ENCODE peak calls at places on chromosomes 7 and 10, in five cellular contexts. A is IMR-90, L is A549, O is K562, I is GM12878. Q is an unnamed sample.

GRCh38 chr7:88041583-88041982 is 107.5 kb downstream of the ADAM22 start:
- DNase-seq in O (no peak), L (no peak), A (no peak), I (no peak), Q (no peak)

GRCh38 chr7:136139392-136139791 is 162.2 kb upstream of the MTPN start:
- DNase-seq in L (no peak), O (no peak), A (no peak), I (no peak), Q (no peak)

GRCh38 chr7:84100866-84101265 is 93.7 kb downstream of the SEMA3A start:
- DNase-seq in A (peak; percentile 69), O (no peak), L (peak; percentile 69), I (no peak), Q (no peak)

GRCh38 chr7:74418076-74418475 is 35.6 kb upstream of the GTF2IRD1 start:
- DNase-seq in L (no peak), A (no peak), I (no peak), O (no peak), Q (no peak)

GRCh38 chr7:29445736-29446135 is 117.9 kb upstream of the PRR15 start:
- DNase-seq in I (no peak), A (no peak), O (no peak), L (no peak), Q (no peak)

GRCh38 chr7:101465131-101465530 is 102.5 kb downstream of the COL26A1 start:
- DNase-seq in I (no peak), L (no peak), O (no peak), A (no peak), Q (no peak)

GRCh38 chr10:5291501-5292195 is 73.1 kb upstream of the UCN3 start:
- DNase-seq in A (peak; percentile 79), I (no peak), L (peak; percentile 97), O (peak; percentile 63), Q (peak; percentile 38)

GRCh38 chr7:132154248-132154647 is 422.0 kb downstream of the PLXNA4 start:
- DNase-seq in I (no peak), A (no peak), O (no peak), L (no peak), Q (no peak)

GRCh38 chr10:62464308-62464707 is 90.1 kb downstream of the ZNF365 start:
- DNase-seq in L (no peak), O (no peak), A (peak; percentile 23), I (no peak), Q (no peak)

GRCh38 chr7:69932034-69932628 is 333.9 kb downstream of the AUTS2 start:
- DNase-seq in I (no peak), L (peak; percentile 35), O (no peak), A (peak; percentile 4), Q (no peak)

GRCh38 chr7:148382585-148382984 is 208.0 kb upstream of the C7orf33 start:
- DNase-seq in I (no peak), A (no peak), O (no peak), L (no peak), Q (no peak)

GRCh38 chr7:157496426-157497275 is 159.8 kb downstream of the DNAJB6 start:
- DNase-seq in I (no peak), O (no peak), L (no peak), A (no peak), Q (no peak)

DNA sequence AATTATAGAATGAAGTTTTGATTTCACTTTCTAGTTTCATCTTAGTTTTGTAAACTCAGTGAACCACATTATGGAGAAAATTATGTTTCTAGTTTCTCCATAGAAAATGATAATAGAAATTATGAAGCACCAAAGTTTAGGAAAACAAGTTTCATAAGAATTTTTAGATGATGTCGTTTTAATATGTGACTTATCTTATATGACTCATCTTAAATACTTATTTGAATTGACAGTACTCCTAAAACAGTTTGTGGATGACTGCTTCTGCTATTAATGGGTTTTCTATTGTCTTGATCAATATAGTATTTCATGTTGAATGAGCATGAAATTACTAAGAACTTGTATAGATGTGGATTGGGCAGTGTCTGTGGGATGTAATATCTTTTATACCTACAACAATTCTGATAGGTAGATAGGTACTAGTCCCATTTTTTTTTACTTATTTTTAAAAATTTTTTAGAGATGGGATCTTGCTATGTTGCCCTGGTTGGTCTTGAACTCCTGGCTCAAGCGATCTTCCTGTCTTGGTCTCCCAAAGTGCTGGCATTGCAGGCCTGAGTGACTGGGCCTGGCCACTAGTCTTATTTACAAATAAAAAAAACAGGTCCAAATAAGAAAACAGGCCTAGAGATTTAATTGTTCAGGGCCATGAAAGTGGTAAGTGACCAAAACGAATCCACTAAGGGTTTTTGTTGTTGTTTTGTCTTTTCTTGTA is 3.7 kb downstream of the HBP1 start:
- DNase-seq in O (no peak), L (no peak), A (no peak), I (no peak), Q (no peak)
- H3K4me1 ChIP-seq in O (peaks cover 16% of the 10 kb centered on the region), L (peaks cover 16% of the 10 kb centered on the region), A (peaks cover 3% of the 10 kb centered on the region), I (peaks cover 26% of the 10 kb centered on the region), Q (peaks cover 7% of the 10 kb centered on the region)

GRCh38 chr10:43204943-43205671 is 61.8 kb downstream of the RASGEF1A start:
- DNase-seq in O (peak; percentile 69), A (peak; percentile 48), L (peak; percentile 81), I (peak; percentile 11), Q (peak; percentile 38)

GRCh38 chr10:43204394-43204942 is 62.4 kb downstream of the RASGEF1A start:
- DNase-seq in A (no peak), O (no peak), I (no peak), L (no peak), Q (no peak)

GRCh38 chr10:43206391-43207235 is 60.3 kb downstream of the RASGEF1A start:
- DNase-seq in A (no peak), O (no peak), I (no peak), L (no peak), Q (no peak)

GRCh38 chr10:43203491-43204393 is 63.1 kb downstream of the RASGEF1A start:
- DNase-seq in O (peak; percentile 92), I (no peak), L (peak; percentile 43), A (no peak), Q (no peak)

GRCh38 chr10:43205681-43206390 is 61.0 kb downstream of the RASGEF1A start:
- DNase-seq in A (no peak), I (no peak), L (no peak), O (no peak), Q (no peak)
- TF ChIP-seq BHLHE40 in A (no peak), I (no peak), L (no peak), O (no peak), Q (no peak)

GRCh38 chr10:11262210-11263038 is 244.8 kb downstream of the CELF2 start:
- DNase-seq in A (no peak), I (no peak), L (no peak), O (no peak), Q (no peak)

GRCh38 chr10:11265486-11265885 is 247.8 kb downstream of the CELF2 start:
- DNase-seq in O (no peak), A (no peak), L (no peak), I (no peak), Q (no peak)

GRCh38 chr10:11263039-11263345 is 245.3 kb downstream of the CELF2 start:
- DNase-seq in A (no peak), O (no peak), I (no peak), L (no peak), Q (no peak)

GRCh38 chr10:11263767-11264166 is 246.1 kb downstream of the CELF2 start:
- DNase-seq in L (no peak), I (no peak), A (no peak), O (no peak), Q (no peak)

DNA sequence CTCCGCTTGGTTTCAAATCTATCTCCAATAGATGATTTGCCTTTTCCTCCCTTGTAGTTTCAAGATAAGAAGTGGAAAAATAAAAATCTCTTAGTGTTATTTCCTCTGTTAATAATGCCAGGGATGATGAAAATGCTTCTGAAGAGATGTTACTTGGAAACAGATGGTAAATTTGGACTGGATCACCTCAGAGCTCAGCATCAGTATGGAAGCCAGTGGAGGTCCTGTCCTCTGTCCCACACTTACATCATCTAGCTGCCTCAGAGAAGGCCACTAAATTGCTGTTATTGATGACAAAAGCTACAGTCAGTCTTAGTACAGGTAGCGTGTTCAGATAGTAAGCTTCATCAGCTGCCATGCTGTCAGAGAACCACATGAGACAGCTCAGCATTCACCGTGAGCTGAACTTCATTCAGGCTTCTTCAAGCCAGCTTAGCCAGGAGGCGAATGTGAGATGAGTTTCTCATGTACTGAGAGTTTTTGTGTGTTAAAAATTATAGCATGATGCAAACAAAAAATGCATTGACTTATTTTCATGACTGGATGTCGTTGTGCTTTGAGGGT is 246.9 kb downstream of the CELF2 start:
- DNase-seq in I (no peak), L (no peak), O (no peak), A (no peak), Q (no peak)
- H3K4me1 ChIP-seq in I (peaks cover 65% of the 10 kb centered on the region), L (no peaks in the 10 kb centered on the region), O (no peaks in the 10 kb centered on the region), A (no peaks in the 10 kb centered on the region), Q (no peaks in the 10 kb centered on the region)

DNA sequence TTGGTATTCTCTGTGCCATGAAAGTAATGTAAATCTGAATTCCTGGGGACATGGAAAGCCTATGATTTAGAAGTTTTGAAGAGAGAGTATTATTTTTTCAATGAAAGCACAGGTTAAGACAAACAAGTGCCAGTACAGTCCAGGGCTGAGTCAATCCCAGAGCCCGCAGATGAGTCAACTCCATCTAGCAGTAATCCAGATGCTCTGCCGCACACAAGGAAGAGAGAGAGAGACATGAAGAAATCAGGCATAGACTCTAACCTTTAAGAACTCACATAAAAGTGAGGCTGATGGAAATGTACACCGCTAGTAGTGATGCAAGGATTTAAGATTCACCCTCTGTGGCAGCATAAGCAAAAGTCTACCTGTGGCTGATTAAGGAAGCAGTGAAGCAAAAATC is 651.6 kb downstream of the TNS3 start:
- DNase-seq in O (no peak), I (no peak), L (peak; percentile 73), A (peak; percentile 97), Q (no peak)
- TF ChIP-seq BHLHE40 in O (no peak), I (no peak), L (no peak), A (peak; percentile 53), Q (no peak)

GRCh38 chr10:12704488-12704887 is 297.0 kb downstream of the CCDC3 start:
- DNase-seq in A (no peak), O (no peak), L (no peak), I (no peak), Q (no peak)
- H3K4me1 ChIP-seq in A (peaks cover 39% of the 10 kb centered on the region), O (no peaks in the 10 kb centered on the region), L (peaks cover 75% of the 10 kb centered on the region), I (no peaks in the 10 kb centered on the region), Q (peaks cover 16% of the 10 kb centered on the region)

GRCh38 chr7:144515430-144515829 is 111.9 kb upstream of the NOBOX start:
- DNase-seq in L (no peak), A (no peak), O (no peak), I (no peak), Q (no peak)

GRCh38 chr7:144516729-144517128 is 113.2 kb upstream of the NOBOX start:
- DNase-seq in A (no peak), L (no peak), O (no peak), I (no peak), Q (no peak)

GRCh38 chr7:144517762-144518161 is 114.3 kb upstream of the NOBOX start:
- DNase-seq in A (no peak), O (no peak), I (no peak), L (no peak), Q (no peak)

GRCh38 chr7:144508702-144509101 is 105.2 kb upstream of the NOBOX start:
- DNase-seq in L (no peak), O (no peak), I (peak; percentile 45), A (no peak), Q (no peak)

GRCh38 chr7:144513332-144513731 is 109.8 kb upstream of the NOBOX start:
- DNase-seq in I (peak; percentile 11), O (no peak), A (no peak), L (peak; percentile 31), Q (no peak)
- TF ChIP-seq BHLHE40 in I (no peak), O (no peak), A (no peak), L (no peak), Q (no peak)

DNA sequence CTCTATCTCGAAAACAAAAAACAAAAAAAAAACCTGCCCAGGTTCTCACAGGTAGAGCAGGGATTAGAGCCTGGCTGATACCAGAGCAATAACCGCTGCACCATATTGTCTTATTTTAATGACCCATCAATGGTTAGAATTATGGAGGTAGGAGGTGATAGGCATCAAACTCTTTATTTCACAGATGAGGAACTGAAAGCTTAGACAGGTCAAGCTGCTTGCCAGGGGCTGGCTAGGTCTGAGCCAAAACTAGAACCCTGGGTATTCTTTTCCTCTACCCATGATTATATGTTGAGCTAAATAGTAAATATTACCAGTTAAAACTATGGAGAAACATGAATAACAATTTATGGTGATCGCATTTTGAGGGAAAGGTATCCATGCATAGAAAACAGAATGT is 2.0 kb upstream of the PPP1R3C start:
- DNase-seq in O (no peak), A (no peak), I (no peak), L (no peak), Q (no peak)
- H3K4me1 ChIP-seq in O (peaks cover 12% of the 10 kb centered on the region), A (peaks cover 2% of the 10 kb centered on the region), I (no peaks in the 10 kb centered on the region), L (peaks cover 22% of the 10 kb centered on the region), Q (peaks cover 46% of the 10 kb centered on the region)